ENCODE peak calls at places on chromosomes 1 and 21, in six cellular contexts. H is NCI-H2029; I is HCT116; S is GM13977; A is stimulated activated CD8-positive, alpha-beta memory T cell treated with anti-CD3 and anti-CD28 coated beads, Interleukin-15, amount 100 ng/mL, for 24 hours; L is astrocyte of the cerebellum. M is an unnamed sample.

GRCh38 chr1:193069748-193070394 is 10.5 kb downstream of the RO60 start:
- DNase-seq in H (no peak), I (no peak), S (no peak), A (no peak), L (no peak), M (no peak)

GRCh38 chr21:25895565-25896205 is 160.9 kb downstream of the GABPA start:
- DNase-seq in H (peak), I (no peak), S (no peak), A (no peak), L (no peak), M (no peak)

GRCh38 chr21:39630191-39630591 is 17.5 kb downstream of the B3GALT5 start:
- DNase-seq in H (no peak), I (peak), S (no peak), A (no peak), L (peak), M (peak)

GRCh38 chr1:3356827-3357457 is 97.5 kb upstream of the ARHGEF16 start:
- DNase-seq in H (no peak), I (no peak), S (no peak), A (no peak), L (no peak), M (no peak)

GRCh38 chr1:180542530-180543171 is 16.1 kb upstream of the OVAAL start:
- DNase-seq in H (no peak), I (no peak), S (no peak), A (no peak), L (no peak), M (no peak)

GRCh38 chr1:5099558-5099957 is 445.1 kb downstream of the AJAP1 start:
- DNase-seq in H (peak), I (no peak), S (no peak), A (no peak), L (no peak), M (no peak)

GRCh38 chr1:214438059-214438458 is 113.3 kb downstream of the PTPN14 start:
- DNase-seq in H (no peak), I (no peak), S (no peak), A (no peak), L (no peak), M (no peak)

GRCh38 chr1:10471411-10472219 is 714 bp downstream of the DFFA start:
- DNase-seq in H (no peak), I (no peak), S (no peak), A (no peak), L (no peak), M (peak)

GRCh38 chr21:45544449-45545235 is 2.4 kb upstream of the SLC19A1 start:
- DNase-seq in H (no peak), I (no peak), S (peak), A (no peak), L (no peak), M (no peak)

GRCh38 chr1:232221790-232222499 is 408.0 kb downstream of the SIPA1L2 start:
- DNase-seq in H (no peak), I (peak), S (no peak), A (no peak), L (peak), M (peak)

GRCh38 chr21:25491267-25491666 is 116.0 kb downstream of the MRPL39 start:
- DNase-seq in H (no peak), I (no peak), S (no peak), A (no peak), L (no peak), M (no peak)

GRCh38 chr1:188937965-188938551 is 1539.6 kb downstream of the BRINP3 start:
- DNase-seq in H (no peak), I (peak), S (no peak), A (no peak), L (no peak), M (no peak)

GRCh38 chr1:207026177-207026576 is 6.4 kb downstream of the C1orf116 start:
- DNase-seq in H (no peak), I (no peak), S (no peak), A (no peak), L (no peak), M (peak)

GRCh38 chr1:157963713-157964112 is 29.7 kb upstream of the KIRREL1 start:
- DNase-seq in H (peak), I (peak), S (peak), A (peak), L (no peak), M (peak)

GRCh38 chr21:17610862-17611261 is 1.8 kb downstream of the BTG3 start:
- DNase-seq in H (no peak), I (no peak), S (no peak), A (no peak), L (no peak), M (no peak)

GRCh38 chr1:8077120-8077573 is 51.0 kb upstream of the ERRFI1 start:
- DNase-seq in H (peak), I (peak), S (no peak), A (no peak), L (peak), M (peak)

GRCh38 chr1:25832336-25833037 is 12.7 kb downstream of the MTFR1L start:
- DNase-seq in H (no peak), I (no peak), S (no peak), A (no peak), L (no peak), M (no peak)

GRCh38 chr1:231763481-231763880 is 136.9 kb downstream of the DISC1 start:
- DNase-seq in H (no peak), I (no peak), S (no peak), A (no peak), L (no peak), M (no peak)

GRCh38 chr1:225458222-225458631 is 30.4 kb upstream of the LBR start:
- DNase-seq in H (no peak), I (no peak), S (no peak), A (no peak), L (no peak), M (no peak)

GRCh38 chr1:195278644-195279043 is 1329.6 kb downstream of the KCNT2 start:
- DNase-seq in H (no peak), I (no peak), S (no peak), A (no peak), L (no peak), M (no peak)

GRCh38 chr1:110888049-110888448 is 15.1 kb downstream of the CD53 start:
- DNase-seq in H (no peak), I (no peak), S (no peak), A (no peak), L (no peak), M (no peak)

GRCh38 chr1:3568815-3569435 is 42.4 kb downstream of the MEGF6 start:
- DNase-seq in H (no peak), I (no peak), S (no peak), A (no peak), L (no peak), M (no peak)

GRCh38 chr1:224357626-224358124 is 996 bp downstream of the CNIH4 start:
- DNase-seq in H (no peak), I (no peak), S (no peak), A (no peak), L (no peak), M (no peak)

GRCh38 chr1:24126023-24126671 is 14.2 kb upstream of the MYOM3 start:
- DNase-seq in H (no peak), I (no peak), S (no peak), A (no peak), L (no peak), M (no peak)

GRCh38 chr21:34722684-34723300 is 54.0 kb downstream of the CLIC6 start:
- DNase-seq in H (no peak), I (no peak), S (peak), A (no peak), L (no peak), M (no peak)

GRCh38 chr1:19091539-19091938 is 118.5 kb downstream of the UBR4 start:
- DNase-seq in H (no peak), I (no peak), S (no peak), A (no peak), L (no peak), M (no peak)

GRCh38 chr1:205452906-205453305 is 2.9 kb downstream of the BLACAT1 start:
- DNase-seq in H (no peak), I (no peak), S (no peak), A (no peak), L (no peak), M (no peak)

GRCh38 chr1:45304311-45305081 is 22.2 kb upstream of the HPDL start:
- DNase-seq in H (peak), I (no peak), S (peak), A (no peak), L (no peak), M (no peak)

GRCh38 chr1:201697174-201697573 is 131.8 kb upstream of the IPO9 start:
- DNase-seq in H (no peak), I (no peak), S (no peak), A (no peak), L (no peak), M (no peak)

GRCh38 chr1:38028671-38029070 is 16.1 kb downstream of the UTP11 start:
- DNase-seq in H (no peak), I (no peak), S (peak), A (no peak), L (no peak), M (no peak)

GRCh38 chr1:182127656-182128055 is 66.1 kb upstream of the ZNF648 start:
- DNase-seq in H (no peak), I (no peak), S (no peak), A (no peak), L (no peak), M (no peak)

GRCh38 chr1:242178924-242179708 is 180.2 kb upstream of the MAP1LC3C start:
- DNase-seq in H (no peak), I (no peak), S (no peak), A (no peak), L (no peak), M (no peak)

GRCh38 chr1:214316597-214316996 is 35.6 kb downstream of the SMYD2 start:
- DNase-seq in H (no peak), I (no peak), S (no peak), A (no peak), L (peak), M (no peak)

GRCh38 chr1:11930571-11931445 is 3.7 kb upstream of the PLOD1 start:
- DNase-seq in H (no peak), I (no peak), S (no peak), A (no peak), L (no peak), M (no peak)

GRCh38 chr1:53754484-53755312 is 15.7 kb upstream of the GLIS1 start:
- DNase-seq in H (peak), I (peak), S (peak), A (no peak), L (no peak), M (peak)

M was measured in RCC 7860.